ENCODE peak calls at places on chromosomes 13 and 19, in eight cellular contexts. One of them, this sample, is unnamed. For H3K9me3 and H3K27me3, the result is how much of the 10 kb centered on the place peaks cover.

GRCh38 chr13:32203736-32204135 is 111.4 kb downstream of the ZAR1L start:
- DNase-seq in SK-N-SH: no peak
- DNase-seq in sigmoid colon: no peak
- DNase-seq in stomach: no peak
- DNase-seq in ovary: no peak
- DNase-seq in upper lobe of left lung: no peak
- DNase-seq in transverse colon: no peak
- DNase-seq in GM12878: no peak
- DNase-seq in this sample: no peak

GRCh38 chr19:11378319-11379189 is 4.1 kb downstream of the SWSAP1 start:
- DNase-seq in ovary: peak
- DNase-seq in sigmoid colon: no peak
- DNase-seq in transverse colon: peak
- DNase-seq in GM12878: no peak
- DNase-seq in upper lobe of left lung: peak
- DNase-seq in SK-N-SH: peak
- DNase-seq in stomach: peak
- DNase-seq in this sample: no peak

GRCh38 chr13:44768775-44769578 is 192.8 kb upstream of the TSC22D1 start:
- DNase-seq in stomach: no peak
- DNase-seq in transverse colon: no peak
- DNase-seq in ovary: no peak
- DNase-seq in GM12878: peak
- DNase-seq in upper lobe of left lung: no peak
- DNase-seq in SK-N-SH: no peak
- DNase-seq in sigmoid colon: no peak
- DNase-seq in this sample: no peak

GRCh38 chr19:34759218-34759917 is 13.6 kb downstream of the ZNF599 start:
- DNase-seq in transverse colon: no peak
- DNase-seq in sigmoid colon: no peak
- DNase-seq in ovary: no peak
- DNase-seq in stomach: no peak
- DNase-seq in GM12878: no peak
- DNase-seq in SK-N-SH: no peak
- DNase-seq in upper lobe of left lung: no peak
- DNase-seq in this sample: no peak

GRCh38 chr13:46469064-46469463 is 82.0 kb upstream of the RUBCNL start:
- DNase-seq in stomach: no peak
- DNase-seq in SK-N-SH: peak
- DNase-seq in upper lobe of left lung: no peak
- DNase-seq in GM12878: no peak
- DNase-seq in sigmoid colon: no peak
- DNase-seq in transverse colon: no peak
- DNase-seq in ovary: no peak
- DNase-seq in this sample: no peak

GRCh38 chr19:49684251-49684982 is 5.0 kb upstream of the ADM5 start:
- DNase-seq in sigmoid colon: no peak
- DNase-seq in GM12878: no peak
- DNase-seq in transverse colon: no peak
- DNase-seq in stomach: no peak
- DNase-seq in upper lobe of left lung: peak
- DNase-seq in SK-N-SH: peak
- DNase-seq in ovary: peak
- DNase-seq in this sample: peak

GRCh38 chr19:45113628-45114027 is 20.6 kb downstream of the PPP1R37 start:
- DNase-seq in stomach: peak
- DNase-seq in GM12878: no peak
- DNase-seq in ovary: no peak
- DNase-seq in upper lobe of left lung: no peak
- DNase-seq in transverse colon: peak
- DNase-seq in sigmoid colon: no peak
- DNase-seq in SK-N-SH: no peak
- DNase-seq in this sample: no peak

GRCh38 chr19:35248310-35249145 is at the start of gene LSR:
- DNase-seq in transverse colon: peak
- DNase-seq in SK-N-SH: no peak
- DNase-seq in stomach: peak
- DNase-seq in GM12878: peak
- DNase-seq in sigmoid colon: no peak
- DNase-seq in upper lobe of left lung: peak
- DNase-seq in ovary: peak
- DNase-seq in this sample: no peak

GRCh38 chr13:68386808-68387207 is 1156.7 kb upstream of the PCDH9 start:
- DNase-seq in stomach: no peak
- DNase-seq in transverse colon: no peak
- DNase-seq in upper lobe of left lung: no peak
- DNase-seq in sigmoid colon: no peak
- DNase-seq in ovary: no peak
- DNase-seq in SK-N-SH: no peak
- DNase-seq in GM12878: no peak
- DNase-seq in this sample: no peak

GRCh38 chr19:18194554-18195238 is 1.7 kb downstream of the MPV17L2 start:
- DNase-seq in GM12878: no peak
- DNase-seq in ovary: peak
- DNase-seq in SK-N-SH: peak
- DNase-seq in sigmoid colon: peak
- DNase-seq in upper lobe of left lung: peak
- DNase-seq in stomach: no peak
- DNase-seq in transverse colon: peak
- DNase-seq in this sample: no peak

GRCh38 chr13:95118541-95119324 is 182.5 kb downstream of the ABCC4 start:
- DNase-seq in upper lobe of left lung: no peak
- DNase-seq in ovary: no peak
- DNase-seq in transverse colon: no peak
- DNase-seq in SK-N-SH: no peak
- DNase-seq in sigmoid colon: no peak
- DNase-seq in GM12878: no peak
- DNase-seq in stomach: no peak
- DNase-seq in this sample: no peak

GRCh38 chr19:41691268-41691970 is 3.3 kb upstream of the CEACAM7 start:
- DNase-seq in upper lobe of left lung: peak
- DNase-seq in GM12878: no peak
- DNase-seq in ovary: no peak
- DNase-seq in transverse colon: peak
- DNase-seq in sigmoid colon: no peak
- DNase-seq in stomach: peak
- DNase-seq in SK-N-SH: peak
- DNase-seq in this sample: no peak

GRCh38 chr13:99356216-99357089 is 49.3 kb upstream of the GPR183 start:
- DNase-seq in GM12878: peak
- DNase-seq in transverse colon: peak
- DNase-seq in SK-N-SH: no peak
- DNase-seq in sigmoid colon: no peak
- DNase-seq in stomach: no peak
- DNase-seq in upper lobe of left lung: no peak
- DNase-seq in ovary: peak
- DNase-seq in this sample: no peak

DNA sequence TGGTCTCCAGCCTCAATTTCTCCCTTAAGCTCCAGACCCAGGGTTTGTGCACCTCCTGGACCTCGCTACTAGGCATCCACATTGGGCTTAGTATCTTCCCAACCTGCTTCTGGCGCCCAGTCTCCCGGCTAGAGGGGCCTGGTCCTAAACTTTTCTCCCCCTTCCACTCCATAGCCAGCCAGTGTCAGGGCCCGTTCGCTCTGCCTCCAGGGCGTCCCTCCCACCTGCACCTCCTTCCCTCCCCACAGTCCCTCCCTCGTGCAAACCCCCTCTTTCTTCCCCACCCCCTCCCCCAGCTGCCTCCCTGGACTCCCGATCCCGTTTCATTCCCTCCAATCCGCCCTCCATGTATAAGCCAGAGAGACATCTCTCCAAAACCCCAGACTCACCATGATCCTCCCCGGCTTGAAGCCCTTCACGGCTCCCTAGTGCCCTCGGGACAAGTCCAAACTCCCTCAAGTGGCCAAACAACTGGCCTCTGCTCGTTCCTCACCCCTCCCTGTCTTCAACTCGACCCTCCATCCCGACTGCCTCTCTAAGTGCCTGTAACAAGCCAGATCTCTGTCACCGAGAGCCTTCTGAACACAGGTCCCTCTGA is 1.0 kb upstream of the SAMD4B start:
- DNase-seq in GM12878: no peak
- DNase-seq in ovary: peak
- DNase-seq in sigmoid colon: peak
- DNase-seq in upper lobe of left lung: no peak
- DNase-seq in SK-N-SH: peak
- DNase-seq in stomach: peak
- DNase-seq in transverse colon: peak
- DNase-seq in this sample: no peak
- TF ChIP-seq EP300 in GM12878: no peak
- TF ChIP-seq EP300 in ovary: no peak
- TF ChIP-seq EP300 in sigmoid colon: no peak
- TF ChIP-seq EP300 in upper lobe of left lung: no peak
- TF ChIP-seq EP300 in SK-N-SH: no peak
- TF ChIP-seq EP300 in stomach: no peak
- TF ChIP-seq EP300 in transverse colon: no peak
- TF ChIP-seq EP300 in this sample: no peak

GRCh38 chr13:48069573-48069972 is 25.3 kb downstream of the MED4 start:
- DNase-seq in stomach: no peak
- DNase-seq in sigmoid colon: no peak
- DNase-seq in transverse colon: no peak
- DNase-seq in ovary: no peak
- DNase-seq in upper lobe of left lung: no peak
- DNase-seq in SK-N-SH: no peak
- DNase-seq in GM12878: no peak
- DNase-seq in this sample: no peak
- H3K9me3 ChIP-seq in stomach: half or more
- H3K9me3 ChIP-seq in sigmoid colon: under half
- H3K9me3 ChIP-seq in transverse colon: under half
- H3K9me3 ChIP-seq in ovary: under half
- H3K9me3 ChIP-seq in upper lobe of left lung: under half
- H3K9me3 ChIP-seq in SK-N-SH: under half
- H3K9me3 ChIP-seq in GM12878: under half
- H3K9me3 ChIP-seq in this sample: under half

GRCh38 chr19:9958451-9958850 is 22.1 kb upstream of the OLFM2 start:
- DNase-seq in ovary: no peak
- DNase-seq in SK-N-SH: no peak
- DNase-seq in sigmoid colon: no peak
- DNase-seq in stomach: no peak
- DNase-seq in upper lobe of left lung: no peak
- DNase-seq in transverse colon: no peak
- DNase-seq in GM12878: no peak
- DNase-seq in this sample: no peak
- H3K27me3 ChIP-seq in ovary: under half
- H3K27me3 ChIP-seq in SK-N-SH: under half
- H3K27me3 ChIP-seq in sigmoid colon: under half
- H3K27me3 ChIP-seq in stomach: under half
- H3K27me3 ChIP-seq in upper lobe of left lung: under half
- H3K27me3 ChIP-seq in transverse colon: under half
- H3K27me3 ChIP-seq in GM12878: under half
- H3K27me3 ChIP-seq in this sample: under half

DNA sequence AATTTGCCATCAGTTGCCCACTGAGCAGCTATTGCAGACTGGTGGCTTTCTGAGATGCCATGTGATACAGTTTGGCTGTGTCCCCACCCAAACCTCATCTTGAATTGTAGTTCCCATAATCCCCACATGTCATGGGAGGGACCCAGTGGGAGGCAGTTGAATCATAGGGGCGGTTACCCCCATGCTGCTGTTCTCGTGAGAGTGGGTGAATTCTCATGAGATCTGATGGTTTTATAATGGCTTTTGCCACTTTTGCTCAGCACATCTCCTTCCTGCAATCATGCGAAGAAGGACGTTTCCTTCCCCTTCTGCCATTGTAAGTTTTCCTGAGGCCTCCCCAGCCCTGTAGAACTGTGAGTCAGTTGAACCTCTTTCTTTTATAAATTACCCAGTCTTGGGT is 34.8 kb upstream of the ANKRD10 start:
- DNase-seq in transverse colon: no peak
- DNase-seq in sigmoid colon: no peak
- DNase-seq in upper lobe of left lung: no peak
- DNase-seq in SK-N-SH: no peak
- DNase-seq in stomach: no peak
- DNase-seq in GM12878: no peak
- DNase-seq in ovary: no peak
- DNase-seq in this sample: no peak
- TF ChIP-seq EP300 in transverse colon: no peak
- TF ChIP-seq EP300 in sigmoid colon: no peak
- TF ChIP-seq EP300 in upper lobe of left lung: no peak
- TF ChIP-seq EP300 in SK-N-SH: no peak
- TF ChIP-seq EP300 in stomach: no peak
- TF ChIP-seq EP300 in GM12878: no peak
- TF ChIP-seq EP300 in ovary: no peak
- TF ChIP-seq EP300 in this sample: no peak

GRCh38 chr19:56759531-56759930 is 81.0 kb downstream of the PEG3 start:
- DNase-seq in SK-N-SH: no peak
- DNase-seq in GM12878: no peak
- DNase-seq in stomach: no peak
- DNase-seq in sigmoid colon: no peak
- DNase-seq in upper lobe of left lung: no peak
- DNase-seq in transverse colon: no peak
- DNase-seq in ovary: no peak
- DNase-seq in this sample: no peak
- H3K9me3 ChIP-seq in SK-N-SH: under half
- H3K9me3 ChIP-seq in GM12878: under half
- H3K9me3 ChIP-seq in stomach: half or more
- H3K9me3 ChIP-seq in sigmoid colon: under half
- H3K9me3 ChIP-seq in upper lobe of left lung: under half
- H3K9me3 ChIP-seq in transverse colon: under half
- H3K9me3 ChIP-seq in ovary: under half
- H3K9me3 ChIP-seq in this sample: under half

This sample was measured in suprapubic skin.